ENCODE peak calls at places on chromosomes 5 and 9, in six cellular contexts. One of them, this sample, is unnamed.

GRCh38 chr9:111992523-111992922 is 95.9 kb downstream of the UGCG start:
- DNase-seq in uterus: no peak
- DNase-seq in breast epithelium: no peak
- DNase-seq in cardiac muscle cell: peak; percentile 52
- DNase-seq in esophagus squamous epithelium: no peak
- DNase-seq in CD8-positive, alpha-beta T cell: no peak
- DNase-seq in this sample: no peak

GRCh38 chr9:72554221-72554641 is 32.8 kb downstream of the TMC1 start:
- DNase-seq in esophagus squamous epithelium: no peak
- DNase-seq in uterus: no peak
- DNase-seq in breast epithelium: no peak
- DNase-seq in cardiac muscle cell: peak; percentile 89
- DNase-seq in CD8-positive, alpha-beta T cell: no peak
- DNase-seq in this sample: no peak

GRCh38 chr9:92140074-92140753 is 25.0 kb upstream of the SPTLC1 start:
- DNase-seq in breast epithelium: peak; percentile 77
- DNase-seq in uterus: peak; percentile 84
- DNase-seq in cardiac muscle cell: peak; percentile 79
- DNase-seq in esophagus squamous epithelium: peak; percentile 24
- DNase-seq in CD8-positive, alpha-beta T cell: peak; percentile 83
- DNase-seq in this sample: peak; percentile 63

GRCh38 chr9:27870404-27870803 is 297.1 kb upstream of the C9orf72 start:
- DNase-seq in cardiac muscle cell: peak; percentile 16
- DNase-seq in uterus: no peak
- DNase-seq in breast epithelium: no peak
- DNase-seq in CD8-positive, alpha-beta T cell: no peak
- DNase-seq in esophagus squamous epithelium: no peak
- DNase-seq in this sample: no peak

GRCh38 chr5:154714271-154714986 is 40.7 kb upstream of the LARP1 start:
- DNase-seq in breast epithelium: no peak
- DNase-seq in CD8-positive, alpha-beta T cell: no peak
- DNase-seq in cardiac muscle cell: no peak
- DNase-seq in uterus: no peak
- DNase-seq in esophagus squamous epithelium: no peak
- DNase-seq in this sample: no peak

GRCh38 chr5:78753093-78753531 is 104.5 kb upstream of the LHFPL2 start:
- DNase-seq in uterus: no peak
- DNase-seq in breast epithelium: no peak
- DNase-seq in CD8-positive, alpha-beta T cell: no peak
- DNase-seq in cardiac muscle cell: no peak
- DNase-seq in esophagus squamous epithelium: no peak
- DNase-seq in this sample: no peak

GRCh38 chr5:39783756-39784421 is 359.1 kb upstream of the DAB2 start:
- DNase-seq in esophagus squamous epithelium: no peak
- DNase-seq in uterus: no peak
- DNase-seq in breast epithelium: no peak
- DNase-seq in CD8-positive, alpha-beta T cell: no peak
- DNase-seq in cardiac muscle cell: no peak
- DNase-seq in this sample: no peak

GRCh38 chr5:14861123-14861757 is 10.3 kb downstream of the ANKH start:
- DNase-seq in cardiac muscle cell: no peak
- DNase-seq in uterus: no peak
- DNase-seq in breast epithelium: no peak
- DNase-seq in CD8-positive, alpha-beta T cell: no peak
- DNase-seq in esophagus squamous epithelium: no peak
- DNase-seq in this sample: no peak

GRCh38 chr5:35823347-35823875 is 33.3 kb upstream of the IL7R start:
- DNase-seq in breast epithelium: no peak
- DNase-seq in cardiac muscle cell: no peak
- DNase-seq in CD8-positive, alpha-beta T cell: no peak
- DNase-seq in uterus: no peak
- DNase-seq in esophagus squamous epithelium: no peak
- DNase-seq in this sample: no peak

GRCh38 chr5:55149396-55149795 is 10.6 kb upstream of the GPX8 start:
- DNase-seq in esophagus squamous epithelium: no peak
- DNase-seq in CD8-positive, alpha-beta T cell: no peak
- DNase-seq in breast epithelium: no peak
- DNase-seq in cardiac muscle cell: no peak
- DNase-seq in uterus: no peak
- DNase-seq in this sample: no peak

GRCh38 chr9:114592356-114592755 is 4.8 kb downstream of the ATP6V1G1 start:
- DNase-seq in CD8-positive, alpha-beta T cell: peak; percentile 78
- DNase-seq in cardiac muscle cell: no peak
- DNase-seq in esophagus squamous epithelium: no peak
- DNase-seq in breast epithelium: no peak
- DNase-seq in uterus: no peak
- DNase-seq in this sample: peak; percentile 26

GRCh38 chr5:16773990-16774389 is 157.2 kb upstream of the RETREG1 start:
- DNase-seq in CD8-positive, alpha-beta T cell: no peak
- DNase-seq in uterus: no peak
- DNase-seq in esophagus squamous epithelium: no peak
- DNase-seq in breast epithelium: no peak
- DNase-seq in cardiac muscle cell: peak; percentile 37
- DNase-seq in this sample: no peak

GRCh38 chr9:91945277-91946074 is 4.6 kb downstream of the ROR2 start:
- DNase-seq in cardiac muscle cell: peak; percentile 85
- DNase-seq in uterus: peak; percentile 76
- DNase-seq in esophagus squamous epithelium: no peak
- DNase-seq in breast epithelium: no peak
- DNase-seq in CD8-positive, alpha-beta T cell: no peak
- DNase-seq in this sample: no peak

GRCh38 chr5:59416441-59416840 is 477.1 kb downstream of the PDE4D start:
- DNase-seq in CD8-positive, alpha-beta T cell: no peak
- DNase-seq in esophagus squamous epithelium: no peak
- DNase-seq in breast epithelium: no peak
- DNase-seq in cardiac muscle cell: peak; percentile 22
- DNase-seq in uterus: no peak
- DNase-seq in this sample: no peak

GRCh38 chr5:142636698-142637324 is 49.1 kb downstream of the FGF1 start:
- DNase-seq in uterus: no peak
- DNase-seq in esophagus squamous epithelium: no peak
- DNase-seq in cardiac muscle cell: no peak
- DNase-seq in breast epithelium: no peak
- DNase-seq in CD8-positive, alpha-beta T cell: no peak
- DNase-seq in this sample: no peak

GRCh38 chr5:124583469-124584350 is 162.7 kb downstream of the ZNF608 start:
- DNase-seq in uterus: no peak
- DNase-seq in CD8-positive, alpha-beta T cell: no peak
- DNase-seq in cardiac muscle cell: peak; percentile 70
- DNase-seq in esophagus squamous epithelium: no peak
- DNase-seq in breast epithelium: no peak
- DNase-seq in this sample: no peak

GRCh38 chr5:140366770-140367630 is 7.0 kb downstream of the SLC4A9 start:
- DNase-seq in esophagus squamous epithelium: no peak
- DNase-seq in cardiac muscle cell: no peak
- DNase-seq in uterus: no peak
- DNase-seq in breast epithelium: no peak
- DNase-seq in CD8-positive, alpha-beta T cell: no peak
- DNase-seq in this sample: no peak

GRCh38 chr5:51378415-51378777 is 4.9 kb upstream of the ISL1 start:
- DNase-seq in CD8-positive, alpha-beta T cell: no peak
- DNase-seq in cardiac muscle cell: no peak
- DNase-seq in breast epithelium: no peak
- DNase-seq in uterus: no peak
- DNase-seq in esophagus squamous epithelium: no peak
- DNase-seq in this sample: no peak

GRCh38 chr9:113568481-113569321 is 105.2 kb downstream of the RGS3 start:
- DNase-seq in breast epithelium: no peak
- DNase-seq in esophagus squamous epithelium: no peak
- DNase-seq in CD8-positive, alpha-beta T cell: no peak
- DNase-seq in uterus: no peak
- DNase-seq in cardiac muscle cell: no peak
- DNase-seq in this sample: no peak

GRCh38 chr9:71725590-71726338 is 42.5 kb downstream of the CEMIP2 start:
- DNase-seq in cardiac muscle cell: peak; percentile 45
- DNase-seq in CD8-positive, alpha-beta T cell: no peak
- DNase-seq in esophagus squamous epithelium: no peak
- DNase-seq in uterus: no peak
- DNase-seq in breast epithelium: no peak
- DNase-seq in this sample: no peak

GRCh38 chr5:171188016-171188415 is 121.0 kb upstream of the TLX3 start:
- DNase-seq in uterus: no peak
- DNase-seq in esophagus squamous epithelium: no peak
- DNase-seq in CD8-positive, alpha-beta T cell: no peak
- DNase-seq in breast epithelium: no peak
- DNase-seq in cardiac muscle cell: no peak
- DNase-seq in this sample: no peak

DNA sequence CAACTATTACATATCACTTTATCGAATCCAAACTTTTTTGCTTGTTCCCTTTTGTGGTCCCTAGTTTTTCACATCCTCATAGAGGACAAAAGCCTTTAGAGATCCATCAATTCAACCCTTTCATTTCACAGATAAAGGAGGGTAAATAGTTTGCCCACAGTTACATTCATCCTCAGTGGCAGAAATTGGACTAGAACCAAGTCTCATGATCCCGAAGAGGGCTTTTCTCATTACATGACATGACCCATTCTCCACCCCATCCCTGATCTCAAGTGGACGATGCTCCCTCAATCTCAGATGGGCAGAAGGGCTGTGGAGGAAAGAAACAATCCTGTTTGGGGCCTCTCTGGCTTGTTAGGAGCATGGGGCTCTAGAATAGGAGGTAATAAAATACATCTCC is 23.1 kb downstream of the TICAM2 start:
- DNase-seq in uterus: no peak
- DNase-seq in breast epithelium: no peak
- DNase-seq in cardiac muscle cell: no peak
- DNase-seq in esophagus squamous epithelium: no peak
- DNase-seq in CD8-positive, alpha-beta T cell: no peak
- DNase-seq in this sample: no peak
- H3K4me3 ChIP-seq in uterus: no peak overlapping the region
- H3K4me3 ChIP-seq in breast epithelium: no peak overlapping the region
- H3K4me3 ChIP-seq in cardiac muscle cell: no peak overlapping the region
- H3K4me3 ChIP-seq in esophagus squamous epithelium: no peak overlapping the region
- H3K4me3 ChIP-seq in CD8-positive, alpha-beta T cell: no peak overlapping the region
- H3K4me3 ChIP-seq in this sample: no peak overlapping the region

DNA sequence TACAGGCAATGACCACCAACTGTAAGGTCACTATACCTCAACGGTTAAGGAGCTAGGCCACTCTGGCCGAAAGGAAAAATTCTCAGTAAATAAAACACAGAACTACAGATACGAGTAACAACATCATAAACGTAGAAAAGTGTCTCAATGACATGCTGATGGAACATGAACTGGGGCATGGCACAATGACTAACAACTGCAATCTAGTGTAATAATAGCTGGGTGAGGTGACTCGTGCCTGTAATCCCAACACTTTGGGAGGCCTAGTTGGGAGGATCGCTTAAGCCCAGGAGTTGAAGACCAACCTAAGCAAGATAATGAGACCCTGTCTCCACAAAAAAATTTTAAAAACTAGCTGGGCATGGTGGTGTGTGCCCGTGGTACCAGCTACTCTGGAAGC is 9.8 kb upstream of the RAPGEF6 start:
- DNase-seq in breast epithelium: no peak
- DNase-seq in CD8-positive, alpha-beta T cell: no peak
- DNase-seq in uterus: no peak
- DNase-seq in cardiac muscle cell: no peak
- DNase-seq in esophagus squamous epithelium: no peak
- DNase-seq in this sample: no peak
- H3K4me1 ChIP-seq in breast epithelium: no peaks in the 10 kb centered on the region
- H3K4me1 ChIP-seq in CD8-positive, alpha-beta T cell: peaks cover 17% of the 10 kb centered on the region
- H3K4me1 ChIP-seq in uterus: no peaks in the 10 kb centered on the region
- H3K4me1 ChIP-seq in cardiac muscle cell: peaks cover under 1% of the 10 kb centered on the region
- H3K4me1 ChIP-seq in esophagus squamous epithelium: no peaks in the 10 kb centered on the region
- H3K4me1 ChIP-seq in this sample: peaks cover 14% of the 10 kb centered on the region

GRCh38 chr5:53418844-53419243 is 61.6 kb upstream of the FST start:
- DNase-seq in breast epithelium: no peak
- DNase-seq in uterus: no peak
- DNase-seq in CD8-positive, alpha-beta T cell: no peak
- DNase-seq in cardiac muscle cell: peak; percentile 89
- DNase-seq in esophagus squamous epithelium: no peak
- DNase-seq in this sample: no peak

GRCh38 chr5:53422539-53422938 is 57.9 kb upstream of the FST start:
- DNase-seq in breast epithelium: no peak
- DNase-seq in cardiac muscle cell: peak; percentile 87
- DNase-seq in esophagus squamous epithelium: no peak
- DNase-seq in CD8-positive, alpha-beta T cell: no peak
- DNase-seq in uterus: no peak
- DNase-seq in this sample: no peak

GRCh38 chr5:53416144-53416730 is 64.2 kb upstream of the FST start:
- DNase-seq in uterus: no peak
- DNase-seq in breast epithelium: no peak
- DNase-seq in esophagus squamous epithelium: no peak
- DNase-seq in CD8-positive, alpha-beta T cell: no peak
- DNase-seq in cardiac muscle cell: no peak
- DNase-seq in this sample: no peak

GRCh38 chr5:53419247-53419646 is 61.2 kb upstream of the FST start:
- DNase-seq in breast epithelium: no peak
- DNase-seq in CD8-positive, alpha-beta T cell: no peak
- DNase-seq in uterus: no peak
- DNase-seq in esophagus squamous epithelium: no peak
- DNase-seq in cardiac muscle cell: peak; percentile 89
- DNase-seq in this sample: no peak

DNA sequence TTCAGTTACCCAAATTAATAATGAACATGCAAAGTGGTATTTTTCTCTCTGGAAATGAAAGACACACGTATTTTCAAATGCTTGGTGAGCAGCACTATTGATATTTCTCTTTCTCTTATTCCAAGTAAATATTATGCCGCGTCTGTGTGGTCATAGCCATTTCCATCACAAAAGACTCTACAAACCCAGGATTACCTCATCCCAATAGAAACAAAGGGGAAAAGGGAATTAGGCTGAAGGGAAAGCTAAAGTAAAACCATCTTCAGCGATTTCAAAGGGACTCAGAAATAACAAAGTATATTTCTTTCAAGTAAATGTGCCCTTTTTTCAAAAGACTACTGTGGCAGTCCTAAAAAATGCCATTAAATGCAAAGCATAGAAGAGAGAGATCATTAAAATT is 62.0 kb upstream of the FST start:
- DNase-seq in esophagus squamous epithelium: no peak
- DNase-seq in CD8-positive, alpha-beta T cell: no peak
- DNase-seq in breast epithelium: no peak
- DNase-seq in uterus: no peak
- DNase-seq in cardiac muscle cell: peak; percentile 32
- DNase-seq in this sample: no peak
- H3K4me3 ChIP-seq in esophagus squamous epithelium: no peak overlapping the region
- H3K4me3 ChIP-seq in CD8-positive, alpha-beta T cell: no peak overlapping the region
- H3K4me3 ChIP-seq in breast epithelium: no peak overlapping the region
- H3K4me3 ChIP-seq in uterus: no peak overlapping the region
- H3K4me3 ChIP-seq in cardiac muscle cell: no peak overlapping the region
- H3K4me3 ChIP-seq in this sample: no peak overlapping the region

DNA sequence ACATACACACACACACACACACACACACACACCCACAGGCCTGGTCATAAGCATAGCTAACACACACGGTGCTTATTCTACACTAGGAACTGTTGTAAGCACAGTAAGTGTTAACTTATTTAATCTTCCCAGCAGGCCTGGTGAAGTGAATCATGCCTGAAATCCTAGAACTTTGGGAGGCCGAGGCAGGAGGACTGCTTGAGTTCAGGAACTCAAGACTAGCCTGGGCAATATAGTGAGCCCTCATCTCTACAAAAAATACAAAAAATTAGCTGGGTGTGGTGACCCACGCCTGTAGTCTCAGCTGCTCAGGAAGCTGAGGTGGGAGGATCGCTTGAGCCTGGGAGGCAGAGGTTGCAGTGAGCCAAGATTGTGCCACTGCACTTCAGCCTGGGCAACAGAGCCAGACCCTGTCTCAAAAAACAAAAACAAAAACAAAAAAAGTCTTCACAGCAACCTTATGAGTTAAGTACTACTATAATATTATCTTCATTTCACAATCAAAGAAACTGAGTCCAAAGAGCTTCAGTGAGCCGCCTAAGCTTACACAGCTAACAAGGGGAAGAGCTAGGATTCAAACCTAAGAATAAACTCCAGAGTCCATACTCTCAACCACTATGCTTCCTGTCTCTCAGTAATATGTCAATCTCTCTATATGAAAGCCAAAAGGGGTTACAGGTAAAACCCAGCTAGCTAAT is 2.3 kb downstream of the MEGF9 start:
- DNase-seq in esophagus squamous epithelium: no peak
- DNase-seq in uterus: no peak
- DNase-seq in cardiac muscle cell: no peak
- DNase-seq in breast epithelium: no peak
- DNase-seq in CD8-positive, alpha-beta T cell: no peak
- DNase-seq in this sample: no peak
- H3K4me1 ChIP-seq in esophagus squamous epithelium: peaks cover 8% of the 10 kb centered on the region
- H3K4me1 ChIP-seq in uterus: no peaks in the 10 kb centered on the region
- H3K4me1 ChIP-seq in cardiac muscle cell: no peaks in the 10 kb centered on the region
- H3K4me1 ChIP-seq in breast epithelium: no peaks in the 10 kb centered on the region
- H3K4me1 ChIP-seq in CD8-positive, alpha-beta T cell: peaks cover 43% of the 10 kb centered on the region
- H3K4me1 ChIP-seq in this sample: peaks cover 38% of the 10 kb centered on the region

This sample was measured in CD8-positive, alpha-beta memory T cell.